ENCODE peak calls at places on chromosomes 1 and 21, in seven cellular contexts. I is H1, R is HepG2, X is GM12878, Q is K562, J is HCT116, K is SK-N-SH. W is an unnamed sample.
A peak's percentile ranks its signal among the peaks of the same experiment; 100 is the strongest.

GRCh38 chr1:113980120-113980519 is 846 bp downstream of the OLFML3 start:
- DNase-seq in X (no peak), Q (no peak), I (no peak), J (no peak), K (no peak), R (no peak), W (no peak)

GRCh38 chr21:18350216-18350615 is 53.4 kb downstream of the TMPRSS15 start:
- DNase-seq in R (no peak), K (no peak), J (no peak), I (no peak), X (no peak), Q (no peak), W (no peak)

GRCh38 chr1:156502396-156502748 is 1.8 kb upstream of the MEF2D start:
- DNase-seq in K (no peak), I (no peak), Q (no peak), J (no peak), R (no peak), X (no peak), W (no peak)

GRCh38 chr1:234186037-234186688 is 187.1 kb upstream of the COA6 start:
- DNase-seq in I (no peak), K (no peak), R (peak; percentile 6), J (peak; percentile 92), X (no peak), Q (no peak), W (peak; percentile 89)

GRCh38 chr1:31535561-31535960 is 40.8 kb upstream of the TINAGL1 start:
- DNase-seq in R (no peak), J (peak; percentile 33), X (no peak), K (no peak), Q (no peak), I (no peak), W (no peak)

GRCh38 chr1:30123036-30123535 is 600.3 kb downstream of the MATN1 start:
- DNase-seq in X (no peak), R (no peak), J (no peak), I (no peak), K (no peak), Q (no peak), W (no peak)

GRCh38 chr1:194342484-194343262 is 1156.3 kb upstream of the B3GALT2 start:
- DNase-seq in R (peak; percentile 53), J (no peak), X (no peak), I (peak; percentile 49), K (no peak), Q (peak; percentile 11), W (no peak)

GRCh38 chr1:3633344-3634058 is 8.7 kb downstream of the TPRG1L start:
- DNase-seq in X (no peak), J (no peak), K (no peak), Q (no peak), I (no peak), R (no peak), W (no peak)

GRCh38 chr1:77143529-77144121 is 75.6 kb downstream of the PIGK start:
- DNase-seq in R (no peak), K (peak; percentile 15), J (no peak), X (no peak), I (no peak), Q (no peak), W (no peak)

GRCh38 chr1:87760100-87760499 is 431.4 kb downstream of the LMO4 start:
- DNase-seq in I (no peak), R (no peak), J (no peak), Q (no peak), X (no peak), K (no peak), W (no peak)

GRCh38 chr1:178774263-178774662 is 49.2 kb downstream of the RALGPS2 start:
- DNase-seq in I (no peak), X (no peak), Q (no peak), J (no peak), K (peak; percentile 22), R (peak; percentile 18), W (no peak)

GRCh38 chr1:30902653-30903290 is 5.8 kb downstream of the SDC3 start:
- DNase-seq in I (no peak), X (no peak), R (no peak), Q (no peak), J (no peak), K (no peak), W (no peak)

GRCh38 chr1:29975036-29975694 is 738.8 kb downstream of the PTPRU start:
- DNase-seq in J (no peak), I (no peak), R (peak; percentile 5), K (no peak), X (no peak), Q (peak; percentile 44), W (no peak)

GRCh38 chr1:2516946-2517345 is 9.4 kb downstream of the PANK4 start:
- DNase-seq in K (no peak), I (no peak), Q (no peak), J (no peak), X (no peak), R (no peak), W (no peak)

GRCh38 chr1:63643926-63644325 is 50.7 kb downstream of the PGM1 start:
- DNase-seq in Q (no peak), J (no peak), I (no peak), K (no peak), R (no peak), X (no peak), W (no peak)

GRCh38 chr1:20377516-20378270 is 87.0 kb downstream of the VWA5B1 start:
- DNase-seq in R (no peak), K (no peak), I (no peak), Q (no peak), J (no peak), X (no peak), W (no peak)

GRCh38 chr1:20381045-20381641 is 90.5 kb downstream of the VWA5B1 start:
- DNase-seq in R (no peak), I (no peak), K (no peak), Q (no peak), X (no peak), J (no peak), W (no peak)

GRCh38 chr1:20380616-20381035 is 90.0 kb downstream of the VWA5B1 start:
- DNase-seq in R (no peak), Q (no peak), J (peak; percentile 23), I (no peak), K (no peak), X (no peak), W (no peak)

GRCh38 chr1:20380175-20380574 is 89.5 kb downstream of the VWA5B1 start:
- DNase-seq in K (no peak), J (no peak), I (no peak), Q (no peak), R (no peak), X (no peak), W (no peak)

DNA sequence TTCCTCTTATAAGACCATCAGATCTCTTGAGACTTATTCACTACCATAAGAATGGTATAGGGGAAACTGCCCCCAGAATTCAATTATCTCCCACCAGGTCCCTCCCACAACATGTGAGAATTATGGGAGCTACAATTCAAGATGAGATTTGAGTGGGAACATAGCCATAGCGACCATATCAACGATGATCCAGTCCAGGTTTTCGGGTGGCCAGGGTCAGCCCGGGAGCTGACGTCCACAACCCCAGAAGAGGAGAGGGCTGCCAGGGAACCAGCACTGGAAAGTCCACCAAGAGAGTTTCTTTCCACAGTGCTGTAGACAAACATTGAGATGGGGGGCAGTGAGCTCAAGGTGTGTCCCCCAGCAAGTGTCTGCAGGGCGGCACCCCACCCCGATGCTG is 88.4 kb downstream of the VWA5B1 start:
- DNase-seq in Q (no peak), K (no peak), I (no peak), R (no peak), X (no peak), J (no peak), W (no peak)
- H3K4me1 ChIP-seq in Q (no peaks in the 10 kb centered on the region), K (no peaks in the 10 kb centered on the region), I (no peaks in the 10 kb centered on the region), R (no peaks in the 10 kb centered on the region), X (peaks cover 4% of the 10 kb centered on the region), J (peaks cover 31% of the 10 kb centered on the region), W (no peaks in the 10 kb centered on the region)

DNA sequence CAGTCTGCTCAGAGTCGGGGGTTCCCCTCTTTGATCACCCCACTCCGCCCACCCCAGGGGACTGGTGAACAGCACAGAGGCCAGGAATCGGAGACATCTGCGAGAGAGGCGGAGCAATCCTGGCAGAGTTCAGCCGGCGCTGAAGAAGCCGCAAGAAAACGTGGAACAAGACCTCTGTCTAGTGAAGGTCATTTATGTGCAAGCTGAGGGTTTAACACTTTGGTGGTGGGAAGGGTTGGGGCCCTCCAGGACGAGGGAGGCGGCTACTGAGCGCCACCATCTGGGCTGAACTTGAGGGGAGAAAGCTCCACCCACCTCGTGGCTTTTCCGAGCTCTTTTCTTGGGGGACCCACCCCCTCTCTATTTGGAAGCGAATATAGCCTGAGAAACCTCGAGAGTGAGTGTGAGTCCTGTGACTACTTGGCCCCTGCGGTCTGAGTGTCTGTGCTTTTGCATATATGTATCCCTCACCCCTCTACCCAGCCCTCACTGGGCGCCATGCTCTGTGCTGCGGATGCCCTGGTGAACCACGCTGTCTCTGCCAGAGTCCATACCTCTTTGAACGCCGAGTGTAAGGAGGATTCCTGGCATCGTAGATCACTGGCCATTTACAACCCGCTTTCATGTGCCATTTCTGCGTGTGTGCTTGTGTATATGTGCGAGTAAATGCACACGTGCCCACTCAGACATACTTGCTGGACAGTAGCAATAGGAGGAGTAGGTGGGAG is 1.2 kb upstream of the EPHA10 start:
- DNase-seq in Q (peak; percentile 43), X (no peak), K (peak; percentile 67), I (no peak), J (peak; percentile 2), R (no peak), W (no peak)
- TF ChIP-seq SIN3A in Q (no peak), X (no peak), K (no peak), I (peak; percentile 4), J (no peak), R (no peak), W (no peak)

DNA sequence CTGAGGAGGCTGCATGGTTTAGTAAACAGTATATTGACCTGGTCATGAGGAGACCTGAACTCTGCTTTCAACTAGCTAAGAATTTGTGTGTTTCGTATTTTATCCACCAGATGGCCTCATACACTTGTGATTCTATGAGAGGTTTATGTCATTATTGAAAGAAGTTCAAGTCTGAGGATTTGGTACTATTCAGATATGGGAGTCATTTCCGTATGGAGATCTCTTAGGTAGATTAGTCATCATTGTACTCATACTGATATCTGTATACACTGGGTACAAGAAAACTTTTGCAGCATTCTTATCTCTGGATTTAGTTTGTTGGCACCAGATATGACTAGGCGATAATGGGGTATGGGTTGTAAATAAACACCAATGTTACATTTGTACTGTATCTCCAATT is 26.6 kb downstream of the ATF6 start:
- DNase-seq in I (no peak), J (peak; percentile 49), R (peak; percentile 59), X (peak; percentile 23), K (peak; percentile 34), Q (peak; percentile 48), W (peak; percentile 62)
- TF ChIP-seq CTCF in I (peak; percentile 58), J (peak; percentile 45), R (peak; percentile 73), X (peak; percentile 49), K (peak; percentile 80), Q (peak; percentile 67), W (peak; percentile 61)

DNA sequence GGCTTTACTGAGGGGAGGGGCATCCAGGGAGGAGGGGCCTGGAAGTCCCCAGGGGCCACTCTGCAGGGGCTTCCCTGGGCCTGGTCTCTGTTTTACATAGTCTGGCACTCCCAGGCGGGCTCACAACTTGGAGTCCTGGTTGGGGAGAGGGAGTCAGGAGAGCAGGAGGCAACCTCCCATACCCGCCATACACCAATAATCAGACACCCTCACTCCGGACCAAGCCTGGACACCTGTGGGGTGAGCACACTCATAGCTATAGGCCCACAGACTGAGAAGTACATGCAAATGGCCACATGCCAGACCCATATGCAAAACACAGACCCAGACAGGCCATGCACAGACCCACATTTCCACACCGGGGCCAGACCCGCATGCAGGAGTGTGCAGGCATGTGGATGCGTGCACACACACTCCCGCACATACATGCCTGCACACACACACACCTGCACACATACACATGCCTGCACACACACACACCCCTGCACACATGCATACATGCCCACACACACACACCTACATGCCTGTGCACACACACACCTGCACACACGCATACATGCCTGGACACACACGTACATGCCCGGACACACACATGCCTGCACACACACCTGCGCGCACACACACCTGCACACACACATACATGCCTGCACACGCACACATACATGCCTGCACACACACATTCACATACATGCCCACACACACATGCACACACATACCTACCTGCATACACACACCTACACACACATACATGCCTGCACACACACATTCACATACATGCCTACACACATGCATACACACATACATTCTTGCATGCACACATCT is 89.5 kb upstream of the RUNX3 start:
- DNase-seq in R (no peak), J (no peak), I (no peak), X (no peak), Q (no peak), K (no peak), W (no peak)
- H3K4me1 ChIP-seq in R (peaks cover 25% of the 10 kb centered on the region), J (peaks cover 32% of the 10 kb centered on the region), I (peaks cover 14% of the 10 kb centered on the region), X (peaks cover 67% of the 10 kb centered on the region), Q (peaks cover 15% of the 10 kb centered on the region), K (peaks cover 8% of the 10 kb centered on the region), W (peaks cover 8% of the 10 kb centered on the region)

W was measured in Panc1.